ENCODE peak calls at places on chromosome 18, in eight cellular contexts. H, D, W, X, U, A, M and S are unnamed samples.

GRCh38 chr18:63823516-63824219 is 48.5 kb downstream of the SERPINB7 start:
- DNase-seq in U (no peak), M (no peak), W (peak), H (no peak), D (no peak), X (no peak), A (peak), S (no peak)

GRCh38 chr18:72409923-72410322 is 134.2 kb downstream of the CBLN2 start:
- DNase-seq in H (no peak), D (no peak), X (no peak), A (no peak), U (no peak), M (no peak), W (no peak), S (no peak)

GRCh38 chr18:32380559-32380958 is 90.1 kb downstream of the GAREM1 start:
- DNase-seq in A (no peak), M (no peak), X (no peak), U (no peak), W (no peak), H (no peak), D (no peak), S (no peak)

GRCh38 chr18:79738565-79739439 is 58.9 kb upstream of the KCNG2 start:
- DNase-seq in H (no peak), U (no peak), X (no peak), D (no peak), A (no peak), M (no peak), W (no peak), S (no peak)

GRCh38 chr18:78408623-78409022 is 571.0 kb upstream of the SALL3 start:
- DNase-seq in X (no peak), A (no peak), D (no peak), M (no peak), H (no peak), U (no peak), W (no peak), S (no peak)

GRCh38 chr18:3120356-3120755 is 99.4 kb downstream of the MYOM1 start:
- DNase-seq in W (no peak), A (no peak), M (no peak), D (peak), U (no peak), X (no peak), H (no peak), S (no peak)

GRCh38 chr18:34767601-34768027 is 57.5 kb downstream of the DTNA start:
- DNase-seq in D (no peak), M (no peak), H (no peak), A (peak), W (no peak), U (no peak), X (no peak), S (no peak)

GRCh38 chr18:44180683-44181082 is 500.0 kb upstream of the SETBP1 start:
- DNase-seq in M (no peak), W (no peak), U (no peak), A (peak), D (no peak), X (no peak), H (no peak), S (no peak)

GRCh38 chr18:845152-845819 is 33.2 kb upstream of the YES1 start:
- DNase-seq in H (peak), D (no peak), M (no peak), A (peak), U (peak), X (no peak), W (no peak), S (peak)

GRCh38 chr18:50247562-50247961 is 18.7 kb downstream of the CFAP53 start:
- DNase-seq in A (no peak), M (no peak), H (no peak), W (no peak), X (no peak), D (no peak), U (no peak), S (no peak)

GRCh38 chr18:10240276-10240675 is 214.2 kb upstream of the APCDD1 start:
- DNase-seq in M (no peak), U (no peak), X (no peak), H (no peak), D (no peak), A (no peak), W (no peak), S (no peak)

GRCh38 chr18:31688601-31689000 is 4.2 kb upstream of the B4GALT6 start:
- DNase-seq in M (no peak), D (no peak), A (no peak), H (no peak), U (no peak), X (no peak), W (no peak), S (no peak)

GRCh38 chr18:136433-136832 is 21.9 kb upstream of the USP14 start:
- DNase-seq in M (no peak), A (no peak), D (no peak), U (no peak), X (no peak), H (no peak), W (peak), S (no peak)

GRCh38 chr18:26840965-26841364 is 24.5 kb downstream of the AQP4 start:
- DNase-seq in H (no peak), X (no peak), A (no peak), D (no peak), M (no peak), U (no peak), W (no peak), S (no peak)

GRCh38 chr18:48339692-48340091 is 69.5 kb downstream of the ZBTB7C start:
- DNase-seq in H (no peak), W (no peak), D (no peak), U (no peak), M (no peak), X (no peak), A (no peak), S (no peak)

GRCh38 chr18:58400337-58400885 is 228.5 kb downstream of the ALPK2 start:
- DNase-seq in D (no peak), H (no peak), W (peak), X (no peak), A (no peak), U (no peak), M (no peak), S (no peak)

GRCh38 chr18:3350566-3351527 is 88.9 kb downstream of the MYL12B start:
- DNase-seq in A (peak), H (no peak), X (no peak), U (no peak), D (no peak), W (no peak), M (no peak), S (no peak)

GRCh38 chr18:58167073-58167472 is 123.0 kb downstream of the NEDD4L start:
- DNase-seq in U (no peak), M (no peak), H (no peak), D (no peak), W (peak), X (no peak), A (no peak), S (no peak)

GRCh38 chr18:52054301-52054700 is 285.7 kb upstream of the DCC start:
- DNase-seq in H (no peak), M (no peak), A (no peak), W (no peak), U (no peak), D (no peak), X (no peak), S (no peak)

GRCh38 chr18:45890606-45891005 is 65.1 kb downstream of the SIGLEC15 start:
- DNase-seq in A (no peak), U (no peak), H (no peak), M (no peak), W (no peak), X (no peak), D (no peak), S (no peak)

GRCh38 chr18:50649821-50650220 is 89.9 kb downstream of the MAPK4 start:
- DNase-seq in M (no peak), A (peak), W (no peak), U (no peak), H (no peak), X (no peak), D (no peak), S (no peak)

GRCh38 chr18:55234366-55235093 is 275.3 kb upstream of the CCDC68 start:
- DNase-seq in H (no peak), D (peak), A (peak), X (peak), U (peak), M (peak), W (peak), S (peak)

GRCh38 chr18:48553236-48553635 is 14.4 kb downstream of the CTIF start:
- DNase-seq in H (no peak), W (no peak), U (no peak), X (peak), D (no peak), M (no peak), A (no peak), S (no peak)

GRCh38 chr18:45106331-45106774 is 425.7 kb downstream of the SETBP1 start:
- DNase-seq in U (no peak), D (peak), W (no peak), M (no peak), A (peak), X (no peak), H (no peak), S (no peak)

GRCh38 chr18:11040823-11041712 is 108.3 kb downstream of the PIEZO2 start:
- DNase-seq in D (no peak), W (peak), A (peak), H (peak), M (peak), U (peak), X (peak), S (peak)

GRCh38 chr18:12855886-12856285 is 28.2 kb downstream of the PTPN2 start:
- DNase-seq in U (no peak), X (no peak), D (no peak), W (no peak), H (no peak), A (no peak), M (no peak), S (no peak)

GRCh38 chr18:46916551-46917107 is 678 bp downstream of the PIAS2 start:
- DNase-seq in H (no peak), U (peak), W (peak), M (no peak), X (no peak), D (peak), A (peak), S (no peak)

GRCh38 chr18:59056706-59057492 is 82.8 kb upstream of the SEC11C start:
- DNase-seq in H (peak), D (peak), U (peak), X (peak), M (peak), W (peak), A (peak), S (no peak)